ENCODE peak calls at places on chromosomes 12 and 14, in nine cellular contexts. D is fibroblast of the conjunctiva; H is activated naive CD4-positive, alpha-beta T cell; Z is glutamatergic neuron; J is activated naive CD8-positive, alpha-beta T cell treated with anti-CD3 and anti-CD28 coated beads, Interleukin-2, amount 50 U/mL, for 24 hours; I is NCI-H748 treated with DMSO at 0.1 percent for 48 hours; N is immature natural killer cell; E is GF-D8; A is HuH-7. U is an unnamed sample.

GRCh38 chr12:14399871-14400270 is 34.4 kb downstream of the ATF7IP start:
- DNase-seq in Z (no peak), I (no peak), A (no peak), D (no peak), E (no peak), H (no peak), N (no peak), J (no peak), U (no peak)

GRCh38 chr14:66709292-66709691 is 201.3 kb downstream of the GPHN start:
- DNase-seq in I (no peak), J (no peak), A (no peak), H (no peak), Z (no peak), D (peak), E (no peak), N (no peak), U (no peak)

GRCh38 chr14:26820101-26820500 is 222.3 kb upstream of the NOVA1 start:
- DNase-seq in Z (no peak), H (no peak), E (no peak), I (peak), A (no peak), N (no peak), J (no peak), D (peak), U (no peak)

GRCh38 chr12:73935817-73936216 is 601.8 kb upstream of the ATXN7L3B start:
- DNase-seq in D (no peak), E (no peak), J (no peak), I (no peak), H (no peak), A (peak), N (no peak), Z (no peak), U (no peak)

GRCh38 chr12:132294121-132295034 is 35.0 kb downstream of the GALNT9 start:
- DNase-seq in N (no peak), Z (peak), E (no peak), I (no peak), J (no peak), A (no peak), H (no peak), D (no peak), U (no peak)

GRCh38 chr12:83767723-83768122 is 1081.0 kb downstream of the TMTC2 start:
- DNase-seq in Z (no peak), J (no peak), E (no peak), A (no peak), H (no peak), N (no peak), D (no peak), I (no peak), U (no peak)

GRCh38 chr14:102282751-102283465 is 22.1 kb downstream of the MOK start:
- DNase-seq in A (no peak), D (no peak), N (no peak), Z (no peak), E (no peak), J (no peak), I (no peak), H (no peak), U (no peak)

GRCh38 chr14:80546056-80546854 is 335.0 kb upstream of the DIO2 start:
- DNase-seq in J (no peak), E (no peak), D (no peak), Z (no peak), I (no peak), A (no peak), H (no peak), N (no peak), U (no peak)

GRCh38 chr12:101857043-101857558 is 20.3 kb upstream of the DRAM1 start:
- DNase-seq in H (no peak), A (no peak), I (no peak), N (no peak), J (no peak), Z (no peak), E (peak), D (peak), U (no peak)

GRCh38 chr12:50205648-50206047 is 38.5 kb upstream of the CERS5 start:
- DNase-seq in J (no peak), E (no peak), I (no peak), A (no peak), D (no peak), H (no peak), N (no peak), Z (no peak), U (no peak)

GRCh38 chr14:34931206-34931605 is 51.6 kb upstream of the SRP54 start:
- DNase-seq in N (peak), I (no peak), D (no peak), A (no peak), E (no peak), Z (no peak), H (no peak), J (no peak), U (no peak)

GRCh38 chr12:94206886-94207285 is 58.5 kb downstream of the PLXNC1 start:
- DNase-seq in J (no peak), H (no peak), E (no peak), A (no peak), Z (no peak), I (no peak), N (no peak), D (no peak), U (no peak)

GRCh38 chr12:29212682-29213397 is 63.8 kb downstream of the FAR2 start:
- DNase-seq in J (no peak), H (no peak), I (no peak), Z (no peak), D (no peak), A (no peak), N (no peak), E (no peak), U (no peak)

GRCh38 chr12:92079054-92079385 is 66.6 kb downstream of the BTG1 start:
- DNase-seq in J (no peak), E (no peak), D (no peak), N (no peak), Z (no peak), A (no peak), H (no peak), I (no peak), U (no peak)

GRCh38 chr12:26120561-26121274 is 4.1 kb downstream of the BHLHE41 start:
- DNase-seq in N (no peak), D (no peak), H (no peak), Z (no peak), E (no peak), J (no peak), I (no peak), A (no peak), U (no peak)

GRCh38 chr14:82905762-82906161 is 1372.1 kb upstream of the SEL1L start:
- DNase-seq in D (no peak), E (no peak), H (no peak), Z (no peak), I (no peak), A (no peak), N (no peak), J (no peak), U (no peak)

GRCh38 chr12:4148418-4149056 is 125.0 kb upstream of the CCND2 start:
- DNase-seq in A (no peak), I (no peak), D (no peak), N (no peak), H (no peak), Z (no peak), E (no peak), J (peak), U (no peak)

GRCh38 chr12:109817627-109818231 is 15.5 kb downstream of the TRPV4 start:
- DNase-seq in A (no peak), D (no peak), Z (no peak), E (no peak), H (no peak), I (no peak), N (no peak), J (no peak), U (no peak)

GRCh38 chr12:125114365-125115141 is 49.3 kb downstream of the AACS start:
- DNase-seq in E (no peak), J (peak), N (no peak), H (no peak), I (no peak), A (no peak), D (no peak), Z (no peak), U (no peak)

GRCh38 chr12:32399373-32400113 is at the start of gene FGD4:
- DNase-seq in E (no peak), I (peak), N (peak), D (peak), H (no peak), Z (peak), J (peak), A (peak), U (peak)

GRCh38 chr12:123952037-123952436 is 20.6 kb downstream of the CCDC92 start:
- DNase-seq in E (no peak), N (no peak), A (no peak), H (no peak), D (no peak), J (no peak), Z (no peak), I (no peak), U (no peak)

GRCh38 chr14:65080954-65081747 is 21.2 kb downstream of the MAX start:
- DNase-seq in A (peak), J (no peak), Z (no peak), H (no peak), I (no peak), N (no peak), E (no peak), D (no peak), U (no peak)

GRCh38 chr12:72974954-72975555 is 702.9 kb downstream of the TRHDE start:
- DNase-seq in D (no peak), N (no peak), I (no peak), J (no peak), Z (no peak), E (no peak), H (no peak), A (no peak), U (no peak)

U was measured in neuronal stem cell.